ENCODE peak calls at places on chromosomes 1 and 21, in eight cellular contexts. J is fibroblast of lung, Q is PC-9, Z is NT2/D1, E is lung, X is colonic mucosa, L is cardiac muscle cell, K is lower lobe of right lung. G is an unnamed sample.

GRCh38 chr1:156706647-156707008 is 1.2 kb upstream of the CRABP2 start:
- DNase-seq in L (peak; percentile 83), Q (peak; percentile 25), Z (no peak), E (no peak), J (peak; percentile 56), K (peak; percentile 53), X (peak; percentile 60), G (no peak)

GRCh38 chr1:241532173-241532553 is at the start of gene KMO:
- DNase-seq in J (peak; percentile 11), Z (no peak), Q (no peak), K (no peak), L (peak; percentile 21), E (no peak), X (no peak), G (no peak)

GRCh38 chr1:59360170-59360569 is 63.3 kb downstream of the FGGY start:
- DNase-seq in E (no peak), L (peak; percentile 85), J (peak; percentile 95), K (no peak), X (no peak), Z (no peak), Q (peak; percentile 34), G (no peak)

GRCh38 chr1:31396633-31397351 is 16.2 kb upstream of the SERINC2 start:
- DNase-seq in Q (no peak), Z (no peak), L (peak; percentile 87), X (no peak), J (peak; percentile 91), K (no peak), E (no peak), G (no peak)

GRCh38 chr1:17471393-17471792 is 31.9 kb upstream of the RCC2 start:
- DNase-seq in K (no peak), J (no peak), L (no peak), X (no peak), Q (no peak), E (no peak), Z (no peak), G (no peak)

GRCh38 chr1:66852870-66853269 is 51.8 kb upstream of the INSL5 start:
- DNase-seq in Z (no peak), E (no peak), Q (no peak), L (no peak), J (no peak), X (no peak), K (no peak), G (no peak)

GRCh38 chr21:46295996-46296752 is 10.0 kb downstream of the YBEY start:
- DNase-seq in Q (no peak), J (peak; percentile 40), Z (no peak), X (peak; percentile 76), L (peak; percentile 96), K (peak; percentile 90), E (no peak), G (peak; percentile 45)

GRCh38 chr1:36151845-36152203 is 2.5 kb upstream of the TRAPPC3 start:
- DNase-seq in Q (no peak), K (no peak), X (peak; percentile 49), J (peak; percentile 40), L (peak; percentile 35), Z (no peak), E (no peak), G (no peak)

GRCh38 chr1:23624440-23624839 is 65.1 kb upstream of the ID3 start:
- DNase-seq in E (no peak), Z (no peak), L (no peak), Q (no peak), K (no peak), J (no peak), X (no peak), G (no peak)

GRCh38 chr1:178382372-178382771 is 114.4 kb downstream of the CLEC20A start:
- DNase-seq in L (no peak), K (no peak), Z (no peak), J (no peak), X (no peak), Q (no peak), E (no peak), G (no peak)

GRCh38 chr1:24606621-24607020 is 36.5 kb upstream of the SRRM1 start:
- DNase-seq in L (no peak), X (no peak), Q (no peak), K (no peak), J (no peak), E (no peak), Z (no peak), G (no peak)

GRCh38 chr1:22652881-22653316 is at the start of gene C1QB:
- DNase-seq in E (peak; percentile 46), Z (no peak), L (no peak), X (no peak), J (no peak), K (peak; percentile 83), Q (no peak), G (no peak)

GRCh38 chr1:180854456-180854855 is 58.2 kb upstream of the KIAA1614 start:
- DNase-seq in K (no peak), L (peak; percentile 25), Z (no peak), Q (no peak), X (no peak), J (peak; percentile 77), E (no peak), G (no peak)

GRCh38 chr1:206946261-206946660 is at the start of gene PIGR:
- DNase-seq in K (peak; percentile 72), Z (no peak), E (peak; percentile 58), L (no peak), X (peak; percentile 89), J (no peak), Q (no peak), G (no peak)

GRCh38 chr1:15760520-15761211 is 2.1 kb downstream of the FBLIM1 start:
- DNase-seq in L (peak; percentile 95), K (no peak), Z (no peak), J (peak; percentile 83), Q (peak; percentile 41), X (peak; percentile 36), E (peak; percentile 49), G (no peak)

GRCh38 chr1:52558941-52559340 is 6.0 kb upstream of the TUT4 start:
- DNase-seq in E (peak; percentile 35), J (no peak), K (no peak), Z (no peak), L (no peak), X (no peak), Q (no peak), G (no peak)

DNA sequence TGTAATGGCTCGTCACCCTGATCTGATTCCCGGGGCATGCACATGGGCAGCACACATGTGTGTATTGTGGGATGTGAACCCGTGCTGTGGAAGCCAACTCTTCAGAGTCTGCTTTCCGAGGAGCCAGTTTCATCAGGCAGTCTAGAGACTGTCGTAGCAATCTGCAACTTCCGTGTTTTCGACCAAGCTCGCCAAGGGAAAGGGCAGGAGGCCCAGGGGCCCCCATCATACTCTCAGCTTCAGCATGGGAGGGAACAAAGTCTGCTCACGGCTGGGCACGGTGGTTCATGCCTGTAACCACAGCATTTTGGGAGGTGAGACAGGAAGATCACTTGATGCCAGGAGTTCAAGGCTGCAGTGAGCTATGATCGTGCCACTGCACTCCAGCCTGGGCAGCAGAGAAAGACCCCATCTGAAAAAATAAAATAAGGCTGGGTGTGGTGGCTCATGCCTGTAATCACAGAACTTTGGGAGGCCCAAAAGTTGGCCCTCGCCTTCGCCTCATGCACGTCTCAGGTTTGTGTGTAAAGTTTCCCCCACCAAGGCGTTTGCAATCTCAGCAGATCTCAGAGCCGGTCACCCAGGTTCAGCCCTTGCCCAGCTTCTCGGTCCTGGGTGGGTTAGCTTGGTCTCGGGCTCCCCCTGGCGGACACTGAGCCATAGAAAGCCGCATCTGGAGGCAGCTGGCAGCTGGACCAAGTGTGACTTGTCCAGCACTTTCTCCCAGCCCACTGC is 48.5 kb upstream of the SLC25A33 start:
- DNase-seq in E (peak; percentile 89), Q (peak; percentile 89), X (peak; percentile 93), Z (peak; percentile 57), K (peak; percentile 89), J (peak; percentile 65), L (peak; percentile 87), G (peak; percentile 81)
- H3K9me3 ChIP-seq in E (no peaks in the 10 kb centered on the region), Q (no peaks in the 10 kb centered on the region), X (no peaks in the 10 kb centered on the region), Z (no peaks in the 10 kb centered on the region), K (no peaks in the 10 kb centered on the region), J (no peaks in the 10 kb centered on the region), L (no peaks in the 10 kb centered on the region), G (no peaks in the 10 kb centered on the region)

GRCh38 chr1:73736125-73736524 is 461.9 kb downstream of the LRRIQ3 start:
- DNase-seq in K (no peak), L (no peak), Z (no peak), E (no peak), J (no peak), X (no peak), Q (no peak), G (no peak)
- H3K9me3 ChIP-seq in K (no peaks in the 10 kb centered on the region), L (no peaks in the 10 kb centered on the region), Z (no peaks in the 10 kb centered on the region), E (no peaks in the 10 kb centered on the region), J (no peaks in the 10 kb centered on the region), X (no peaks in the 10 kb centered on the region), Q (no peaks in the 10 kb centered on the region), G (no peaks in the 10 kb centered on the region)

GRCh38 chr21:16086936-16087335 is 357.2 kb downstream of the USP25 start:
- DNase-seq in J (no peak), L (no peak), Q (no peak), E (no peak), K (no peak), X (no peak), Z (no peak), G (no peak)

GRCh38 chr21:16086121-16086520 is 356.3 kb downstream of the USP25 start:
- DNase-seq in Q (no peak), Z (no peak), K (no peak), L (no peak), J (no peak), E (no peak), X (no peak), G (no peak)

GRCh38 chr21:16087523-16087922 is 357.7 kb downstream of the USP25 start:
- DNase-seq in Q (no peak), J (no peak), K (no peak), E (no peak), X (no peak), L (no peak), Z (no peak), G (no peak)

GRCh38 chr21:16085436-16085835 is 355.7 kb downstream of the USP25 start:
- DNase-seq in E (no peak), X (no peak), K (no peak), L (no peak), Q (no peak), J (peak; percentile 73), Z (no peak), G (no peak)

GRCh38 chr21:16088121-16088520 is 358.3 kb downstream of the USP25 start:
- DNase-seq in K (no peak), E (no peak), Q (no peak), X (no peak), L (no peak), Z (no peak), J (no peak), G (no peak)
- H3K9me3 ChIP-seq in K (no peaks in the 10 kb centered on the region), E (no peaks in the 10 kb centered on the region), Q (no peaks in the 10 kb centered on the region), X (no peaks in the 10 kb centered on the region), L (no peaks in the 10 kb centered on the region), Z (no peaks in the 10 kb centered on the region), J (no peaks in the 10 kb centered on the region), G (no peaks in the 10 kb centered on the region)

DNA sequence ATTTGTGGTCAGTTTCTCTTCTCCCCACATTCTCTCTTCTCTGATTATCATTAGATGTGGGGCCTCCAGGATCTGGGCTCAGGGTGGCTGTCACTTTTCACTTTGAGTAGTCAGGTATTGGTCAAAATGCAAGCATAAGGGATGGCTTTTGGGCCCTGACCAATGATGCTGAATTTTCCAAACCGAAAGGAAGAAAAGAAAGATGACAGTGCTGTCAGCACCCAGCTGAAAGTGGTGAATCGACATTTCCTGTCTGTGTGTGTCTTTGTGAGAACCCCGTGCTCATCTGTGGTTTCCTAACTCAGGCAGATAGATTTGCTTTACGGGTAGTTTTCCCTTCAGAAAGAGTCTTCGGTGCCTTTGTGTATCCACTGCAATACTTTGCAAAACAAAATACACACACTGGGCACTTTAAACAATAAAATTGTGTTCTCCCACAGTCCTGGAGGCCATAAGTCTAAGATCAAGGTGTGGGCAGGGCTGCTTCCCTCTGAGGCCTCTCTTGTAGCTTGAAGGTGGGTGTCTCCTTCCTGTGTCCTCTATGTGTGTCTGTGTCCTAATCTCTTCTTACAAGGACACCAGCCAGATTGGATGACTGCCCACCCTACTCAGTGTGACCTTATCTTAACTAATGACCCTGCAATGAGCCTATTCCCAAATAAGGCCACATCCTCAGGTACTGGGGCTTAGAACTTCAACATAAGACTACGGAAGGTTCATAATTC is 274.8 kb upstream of the AJAP1 start:
- DNase-seq in E (no peak), J (peak; percentile 25), X (no peak), Z (no peak), Q (no peak), L (no peak), K (no peak), G (no peak)
- H3K9me3 ChIP-seq in E (peaks cover 11% of the 10 kb centered on the region), J (no peaks in the 10 kb centered on the region), X (no peaks in the 10 kb centered on the region), Z (peaks cover 41% of the 10 kb centered on the region), Q (no peaks in the 10 kb centered on the region), L (no peaks in the 10 kb centered on the region), K (peaks cover 12% of the 10 kb centered on the region), G (peaks cover 3% of the 10 kb centered on the region)

G was measured in T-helper 17 cell.